ENCODE peak calls at places on chromosome 22, in eight cellular contexts. G is mucosa of gallbladder; D is CD4-positive, alpha-beta T cell; R is CD8-positive, alpha-beta T cell; U is hepatic stellate cell; T is memory B cell; K is iris pigment epithelial cell; B is body of pancreas. N is an unnamed sample.

GRCh38 chr22:44520695-44521094 is 22.7 kb upstream of the RTL6 start:
- DNase-seq in G (no peak), T (no peak), B (no peak), K (no peak), U (no peak), D (no peak), R (no peak), N (no peak)

GRCh38 chr22:31243339-31244043 is 31.4 kb downstream of the LIMK2 start:
- DNase-seq in G (no peak), T (no peak), B (no peak), U (peak; percentile 37), R (no peak), K (peak; percentile 30), D (no peak), N (no peak)

GRCh38 chr22:47686594-47687363 is 924.3 kb downstream of the TBC1D22A start:
- DNase-seq in T (no peak), R (no peak), U (no peak), B (no peak), G (no peak), D (no peak), K (no peak), N (no peak)

GRCh38 chr22:17576475-17576874 is 13.2 kb downstream of the SLC25A18 start:
- DNase-seq in K (peak; percentile 94), B (no peak), T (no peak), D (no peak), U (no peak), R (no peak), G (no peak), N (no peak)

GRCh38 chr22:26585104-26585790 is 4.7 kb downstream of the TPST2 start:
- DNase-seq in K (peak; percentile 67), G (peak; percentile 25), B (peak; percentile 31), R (no peak), D (no peak), T (no peak), U (peak; percentile 73), N (peak; percentile 56)

GRCh38 chr22:39897841-39898240 is 3.0 kb upstream of the GRAP2 start:
- DNase-seq in G (no peak), T (no peak), U (no peak), D (no peak), R (no peak), B (no peak), K (no peak), N (no peak)

GRCh38 chr22:32164084-32164894 is 5.2 kb upstream of the C22orf42 start:
- DNase-seq in K (no peak), B (no peak), D (no peak), T (no peak), R (no peak), G (no peak), U (no peak), N (no peak)

GRCh38 chr22:25111579-25112517 is 87.8 kb upstream of the CRYBB3 start:
- DNase-seq in G (peak; percentile 48), U (no peak), T (no peak), D (peak; percentile 39), K (peak; percentile 10), B (peak; percentile 71), R (no peak), N (peak; percentile 75)

GRCh38 chr22:50160947-50161346 is 9.6 kb upstream of the PANX2 start:
- DNase-seq in U (no peak), D (no peak), B (no peak), T (no peak), G (no peak), R (no peak), K (no peak), N (no peak)

GRCh38 chr22:47370448-47371262 is 608.2 kb downstream of the TBC1D22A start:
- DNase-seq in R (no peak), U (no peak), K (peak; percentile 9), T (no peak), G (no peak), D (no peak), B (no peak), N (no peak)

GRCh38 chr22:23278883-23279675 is 98.8 kb downstream of the BCR start:
- DNase-seq in G (peak; percentile 88), R (no peak), K (no peak), B (peak; percentile 92), T (no peak), D (no peak), U (no peak), N (peak; percentile 84)